ENCODE peak calls at places on chromosomes 4 and X, in five cellular contexts. P, B, O, V and I are unnamed samples.

GRCh38 chr4:1337951-1338751 is 8.9 kb upstream of the UVSSA start:
- DNase-seq in P (no peak), B (no peak), O (no peak), V (no peak), I (no peak)

GRCh38 chr4:51901363-51901762 is 58.4 kb downstream of the DCUN1D4 start:
- DNase-seq in P (no peak), B (no peak), O (no peak), V (no peak), I (no peak)

GRCh38 chrX:103338663-103339062 is 8.6 kb downstream of the TCEAL7 start:
- DNase-seq in P (no peak), B (no peak), O (no peak), V (no peak), I (no peak)

GRCh38 chr4:118950929-118951570 is 62.4 kb downstream of the SYNPO2 start:
- DNase-seq in P (no peak), B (no peak), O (no peak), V (no peak), I (no peak)

GRCh38 chr4:16225681-16225995 is 633 bp downstream of the TAPT1 start:
- DNase-seq in P (no peak), B (no peak), O (no peak), V (no peak), I (no peak)

GRCh38 chr4:2689825-2690700 is 66.1 kb downstream of the TNIP2 start:
- DNase-seq in P (no peak), B (peak; percentile 16), O (no peak), V (no peak), I (no peak)

GRCh38 chr4:62070291-62070852 is 870.2 kb downstream of the ADGRL3 start:
- DNase-seq in P (peak; percentile 40), B (no peak), O (no peak), V (no peak), I (no peak)

GRCh38 chr4:25984796-25985195 is 70.8 kb downstream of the SMIM20 start:
- DNase-seq in P (no peak), B (no peak), O (no peak), V (peak; percentile 12), I (peak; percentile 62)

GRCh38 chr4:20251796-20252655 is at the start of gene SLIT2:
- DNase-seq in P (peak; percentile 88), B (no peak), O (peak; percentile 83), V (peak; percentile 83), I (peak; percentile 87)

DNA sequence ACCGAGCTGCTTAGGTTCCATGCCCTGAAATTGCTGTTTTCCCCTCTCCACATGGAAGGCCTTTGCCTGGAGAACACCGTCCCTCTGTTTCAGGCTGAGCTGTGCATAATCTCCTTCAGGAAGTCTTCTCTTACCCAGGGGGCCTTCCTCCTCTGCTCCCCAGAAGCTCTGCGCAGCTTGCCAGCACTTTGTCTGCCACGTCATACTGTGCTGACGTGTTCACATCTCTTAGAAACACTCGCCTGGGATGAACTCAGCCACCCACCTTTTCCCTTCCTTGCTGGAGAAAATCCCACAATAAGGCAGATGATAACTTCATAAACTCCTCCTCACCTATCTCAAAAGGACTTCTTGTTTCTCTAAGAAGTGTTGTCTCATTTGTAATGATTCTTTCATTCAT is 110.7 kb downstream of the ARHGAP10 start:
- DNase-seq in P (no peak), B (no peak), O (no peak), V (peak; percentile 69), I (no peak)
- H3K27ac ChIP-seq in P (no peak overlapping the region), B (no peak overlapping the region), O (no peak overlapping the region), V (peak overlapping the region; percentile 53), I (no peak overlapping the region)

DNA sequence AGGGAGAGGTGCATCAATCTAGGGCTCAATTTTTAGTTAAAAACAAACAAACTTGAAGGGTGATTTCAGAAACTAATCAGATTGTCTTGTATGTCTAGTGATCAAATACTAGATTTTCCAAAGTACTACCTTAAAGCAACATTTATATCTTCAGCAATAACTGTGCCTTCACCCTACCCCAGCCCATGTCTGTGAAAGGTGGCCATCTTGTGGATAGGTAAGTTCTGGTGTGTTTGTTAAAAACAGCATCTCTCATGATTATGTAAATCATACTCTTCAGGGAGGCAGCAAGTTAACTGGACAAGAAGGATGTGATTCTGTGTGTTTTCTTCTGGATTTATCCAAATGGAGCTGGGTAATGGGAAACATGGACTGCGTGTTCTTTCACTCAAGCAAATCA is 81.4 kb upstream of the ACSL1 start:
- DNase-seq in P (no peak), B (no peak), O (no peak), V (no peak), I (no peak)
- TF ChIP-seq CTCF in P (no peak), B (no peak), O (no peak), V (no peak), I (no peak)

DNA sequence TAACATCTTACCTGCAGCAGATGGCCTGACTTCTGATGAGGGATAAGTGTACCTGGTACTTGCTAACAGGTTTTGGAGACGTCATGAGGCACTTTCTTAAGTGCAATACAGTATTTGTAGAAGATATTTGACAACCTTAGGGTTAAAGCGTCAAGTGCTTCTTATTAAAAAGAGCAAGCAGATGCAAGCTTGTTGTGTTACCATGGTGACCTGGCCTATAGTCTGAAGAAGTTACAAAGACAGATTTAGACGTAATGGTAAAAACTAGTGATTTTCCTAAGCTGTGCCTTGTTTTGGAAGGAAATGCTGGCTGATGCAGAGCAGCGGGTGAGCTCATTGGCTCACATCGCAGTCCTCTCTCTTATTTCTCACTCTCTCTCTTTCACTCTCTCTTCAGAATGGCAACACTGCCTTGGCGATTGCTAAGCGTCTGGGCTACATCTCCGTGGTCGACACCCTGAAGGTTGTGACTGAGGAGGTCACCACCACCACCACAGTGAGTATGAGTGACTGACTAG is 243.6 kb downstream of the ANK2 start:
- DNase-seq in P (no peak), B (no peak), O (no peak), V (no peak), I (no peak)
- H3K27ac ChIP-seq in P (peak overlapping the region; percentile 22), B (no peak overlapping the region), O (no peak overlapping the region), V (peak overlapping the region; percentile 80), I (peak overlapping the region; percentile 76)

DNA sequence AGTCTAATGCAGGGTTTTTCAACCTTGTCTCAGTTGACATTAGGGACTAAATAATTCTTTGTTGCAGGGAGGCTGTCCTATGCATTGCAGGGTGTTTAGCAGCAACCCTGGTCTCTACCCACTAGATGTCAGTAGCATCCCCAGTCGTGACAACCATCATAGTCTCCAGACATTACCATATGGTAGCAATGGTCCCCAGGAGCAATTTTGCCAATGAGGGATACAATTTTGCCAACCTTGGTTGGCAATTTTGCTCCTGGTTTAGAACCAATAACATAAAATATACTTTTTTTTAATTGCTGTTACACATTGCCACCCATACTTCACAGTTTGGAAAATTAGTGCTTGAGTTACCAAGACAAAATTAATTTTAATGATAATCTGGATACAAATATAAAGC is 6.0 kb downstream of the EREG start:
- DNase-seq in P (peak; percentile 61), B (no peak), O (peak; percentile 15), V (no peak), I (no peak)
- TF ChIP-seq CTCF in P (peak; percentile 77), B (peak; percentile 53), O (no peak), V (peak; percentile 46), I (no peak)

GRCh38 chr4:83535945-83536648 is at the start of gene GPAT3:
- DNase-seq in P (peak; percentile 69), B (peak; percentile 45), O (peak; percentile 92), V (peak; percentile 82), I (peak; percentile 84)

GRCh38 chr4:83542225-83542624 is 6.3 kb downstream of the GPAT3 start:
- DNase-seq in P (no peak), B (no peak), O (no peak), V (no peak), I (no peak)

GRCh38 chr4:83535520-83535944 is 376 bp upstream of the GPAT3 start:
- DNase-seq in P (peak; percentile 50), B (no peak), O (peak; percentile 34), V (peak; percentile 46), I (no peak)

DNA sequence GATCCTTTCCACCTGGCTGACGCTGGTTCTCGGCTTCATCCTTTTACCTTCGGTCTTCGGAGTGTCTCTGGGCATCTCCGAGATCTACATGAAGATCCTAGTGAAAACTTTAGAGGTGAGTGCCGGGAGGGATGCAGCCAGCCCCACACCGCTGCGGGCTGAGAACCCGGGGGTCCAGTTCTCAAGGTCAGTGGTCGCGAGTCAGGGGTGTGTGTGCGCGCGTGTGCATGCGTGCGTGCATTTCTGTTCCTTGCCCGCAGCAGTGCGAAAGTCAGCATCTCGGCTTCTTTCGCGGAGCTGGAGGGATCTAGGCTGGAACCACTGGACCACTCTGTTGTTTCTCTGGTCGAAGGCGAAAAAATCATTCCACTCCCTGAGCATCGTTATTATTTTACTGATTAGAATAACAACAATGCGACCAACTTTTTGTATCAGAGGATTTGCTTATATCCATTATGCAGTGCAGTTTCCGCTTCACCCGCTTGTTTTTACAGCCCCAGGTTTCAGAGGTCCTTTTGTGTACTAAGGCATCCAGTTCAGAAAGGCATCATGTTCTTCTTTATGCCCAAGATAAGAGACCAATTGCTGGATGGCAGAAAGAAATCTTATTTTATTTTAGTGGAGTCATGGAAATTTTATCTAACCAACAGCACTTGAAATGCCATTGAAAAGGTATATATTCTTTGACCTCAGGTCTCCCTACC is 893 bp downstream of the GPAT3 start:
- DNase-seq in P (no peak), B (no peak), O (no peak), V (no peak), I (no peak)
- H3K27ac ChIP-seq in P (no peak overlapping the region), B (peak overlapping the region; percentile 37), O (peak overlapping the region; percentile 70), V (peak overlapping the region; percentile 95), I (peak overlapping the region; percentile 12)